ENCODE peak calls at places on chromosome 17, in six cellular contexts. One of them, this sample, is unnamed.

GRCh38 chr17:28744104-28744801 is 442 bp downstream of the TRAF4 start:
- DNase-seq in AG20443: peak
- DNase-seq in iris pigment epithelial cell: no peak
- DNase-seq in stimulated activated CD4-positive, alpha-beta T cell treated with anti-CD3 and anti-CD28 coated beads, Interleukin-2, amount 100 ng/mL, for 24 hours: peak
- DNase-seq in activated CD4-positive, alpha-beta T cell treated with anti-CD3 and anti-CD28 coated beads for 4 hours: peak
- DNase-seq in T-helper 2 cell: peak
- DNase-seq in this sample: peak

GRCh38 chr17:7887038-7887481 is 1.5 kb upstream of the CHD3 start:
- DNase-seq in AG20443: no peak
- DNase-seq in iris pigment epithelial cell: no peak
- DNase-seq in stimulated activated CD4-positive, alpha-beta T cell treated with anti-CD3 and anti-CD28 coated beads, Interleukin-2, amount 100 ng/mL, for 24 hours: no peak
- DNase-seq in activated CD4-positive, alpha-beta T cell treated with anti-CD3 and anti-CD28 coated beads for 4 hours: no peak
- DNase-seq in T-helper 2 cell: no peak
- DNase-seq in this sample: no peak

GRCh38 chr17:38560503-38561318 is 45.0 kb downstream of the SRCIN1 start:
- DNase-seq in AG20443: peak
- DNase-seq in iris pigment epithelial cell: peak
- DNase-seq in stimulated activated CD4-positive, alpha-beta T cell treated with anti-CD3 and anti-CD28 coated beads, Interleukin-2, amount 100 ng/mL, for 24 hours: no peak
- DNase-seq in activated CD4-positive, alpha-beta T cell treated with anti-CD3 and anti-CD28 coated beads for 4 hours: no peak
- DNase-seq in T-helper 2 cell: peak
- DNase-seq in this sample: no peak

GRCh38 chr17:343875-344752 is 8.5 kb downstream of the RPH3AL start:
- DNase-seq in AG20443: no peak
- DNase-seq in iris pigment epithelial cell: no peak
- DNase-seq in stimulated activated CD4-positive, alpha-beta T cell treated with anti-CD3 and anti-CD28 coated beads, Interleukin-2, amount 100 ng/mL, for 24 hours: no peak
- DNase-seq in activated CD4-positive, alpha-beta T cell treated with anti-CD3 and anti-CD28 coated beads for 4 hours: no peak
- DNase-seq in T-helper 2 cell: no peak
- DNase-seq in this sample: no peak

GRCh38 chr17:55462711-55463110 is 41.1 kb upstream of the MMD start:
- DNase-seq in AG20443: no peak
- DNase-seq in iris pigment epithelial cell: peak
- DNase-seq in stimulated activated CD4-positive, alpha-beta T cell treated with anti-CD3 and anti-CD28 coated beads, Interleukin-2, amount 100 ng/mL, for 24 hours: no peak
- DNase-seq in activated CD4-positive, alpha-beta T cell treated with anti-CD3 and anti-CD28 coated beads for 4 hours: no peak
- DNase-seq in T-helper 2 cell: no peak
- DNase-seq in this sample: no peak

GRCh38 chr17:78659546-78659945 is 82.3 kb upstream of the DNAH17 start:
- DNase-seq in AG20443: no peak
- DNase-seq in iris pigment epithelial cell: no peak
- DNase-seq in stimulated activated CD4-positive, alpha-beta T cell treated with anti-CD3 and anti-CD28 coated beads, Interleukin-2, amount 100 ng/mL, for 24 hours: no peak
- DNase-seq in activated CD4-positive, alpha-beta T cell treated with anti-CD3 and anti-CD28 coated beads for 4 hours: no peak
- DNase-seq in T-helper 2 cell: no peak
- DNase-seq in this sample: no peak

GRCh38 chr17:60326702-60327101 is 65.2 kb downstream of the USP32 start:
- DNase-seq in AG20443: no peak
- DNase-seq in iris pigment epithelial cell: no peak
- DNase-seq in stimulated activated CD4-positive, alpha-beta T cell treated with anti-CD3 and anti-CD28 coated beads, Interleukin-2, amount 100 ng/mL, for 24 hours: no peak
- DNase-seq in activated CD4-positive, alpha-beta T cell treated with anti-CD3 and anti-CD28 coated beads for 4 hours: no peak
- DNase-seq in T-helper 2 cell: no peak
- DNase-seq in this sample: no peak

GRCh38 chr17:17033466-17033865 is 8.8 kb upstream of the MPRIP start:
- DNase-seq in AG20443: no peak
- DNase-seq in iris pigment epithelial cell: no peak
- DNase-seq in stimulated activated CD4-positive, alpha-beta T cell treated with anti-CD3 and anti-CD28 coated beads, Interleukin-2, amount 100 ng/mL, for 24 hours: no peak
- DNase-seq in activated CD4-positive, alpha-beta T cell treated with anti-CD3 and anti-CD28 coated beads for 4 hours: no peak
- DNase-seq in T-helper 2 cell: no peak
- DNase-seq in this sample: no peak

GRCh38 chr17:8391711-8392110 is 5.9 kb downstream of the RNF222 start:
- DNase-seq in AG20443: peak
- DNase-seq in iris pigment epithelial cell: no peak
- DNase-seq in stimulated activated CD4-positive, alpha-beta T cell treated with anti-CD3 and anti-CD28 coated beads, Interleukin-2, amount 100 ng/mL, for 24 hours: no peak
- DNase-seq in activated CD4-positive, alpha-beta T cell treated with anti-CD3 and anti-CD28 coated beads for 4 hours: no peak
- DNase-seq in T-helper 2 cell: no peak
- DNase-seq in this sample: no peak

GRCh38 chr17:62179525-62180161 is 114.6 kb upstream of the MED13 start:
- DNase-seq in AG20443: no peak
- DNase-seq in iris pigment epithelial cell: peak
- DNase-seq in stimulated activated CD4-positive, alpha-beta T cell treated with anti-CD3 and anti-CD28 coated beads, Interleukin-2, amount 100 ng/mL, for 24 hours: no peak
- DNase-seq in activated CD4-positive, alpha-beta T cell treated with anti-CD3 and anti-CD28 coated beads for 4 hours: no peak
- DNase-seq in T-helper 2 cell: no peak
- DNase-seq in this sample: no peak

GRCh38 chr17:32720671-32721070 is 156.3 kb downstream of the MYO1D start:
- DNase-seq in AG20443: no peak
- DNase-seq in iris pigment epithelial cell: no peak
- DNase-seq in stimulated activated CD4-positive, alpha-beta T cell treated with anti-CD3 and anti-CD28 coated beads, Interleukin-2, amount 100 ng/mL, for 24 hours: no peak
- DNase-seq in activated CD4-positive, alpha-beta T cell treated with anti-CD3 and anti-CD28 coated beads for 4 hours: no peak
- DNase-seq in T-helper 2 cell: no peak
- DNase-seq in this sample: no peak

GRCh38 chr17:33202011-33202410 is 91.1 kb downstream of the ASIC2 start:
- DNase-seq in AG20443: no peak
- DNase-seq in iris pigment epithelial cell: no peak
- DNase-seq in stimulated activated CD4-positive, alpha-beta T cell treated with anti-CD3 and anti-CD28 coated beads, Interleukin-2, amount 100 ng/mL, for 24 hours: no peak
- DNase-seq in activated CD4-positive, alpha-beta T cell treated with anti-CD3 and anti-CD28 coated beads for 4 hours: no peak
- DNase-seq in T-helper 2 cell: no peak
- DNase-seq in this sample: no peak

GRCh38 chr17:6126768-6127167 is 56.6 kb downstream of the WSCD1 start:
- DNase-seq in AG20443: no peak
- DNase-seq in iris pigment epithelial cell: no peak
- DNase-seq in stimulated activated CD4-positive, alpha-beta T cell treated with anti-CD3 and anti-CD28 coated beads, Interleukin-2, amount 100 ng/mL, for 24 hours: no peak
- DNase-seq in activated CD4-positive, alpha-beta T cell treated with anti-CD3 and anti-CD28 coated beads for 4 hours: no peak
- DNase-seq in T-helper 2 cell: no peak
- DNase-seq in this sample: no peak

GRCh38 chr17:56289321-56289720 is 136.0 kb downstream of the ANKFN1 start:
- DNase-seq in AG20443: peak
- DNase-seq in iris pigment epithelial cell: no peak
- DNase-seq in stimulated activated CD4-positive, alpha-beta T cell treated with anti-CD3 and anti-CD28 coated beads, Interleukin-2, amount 100 ng/mL, for 24 hours: no peak
- DNase-seq in activated CD4-positive, alpha-beta T cell treated with anti-CD3 and anti-CD28 coated beads for 4 hours: no peak
- DNase-seq in T-helper 2 cell: no peak
- DNase-seq in this sample: no peak

GRCh38 chr17:83079340-83079747 is at the start of gene METRNL:
- DNase-seq in AG20443: peak
- DNase-seq in iris pigment epithelial cell: peak
- DNase-seq in stimulated activated CD4-positive, alpha-beta T cell treated with anti-CD3 and anti-CD28 coated beads, Interleukin-2, amount 100 ng/mL, for 24 hours: peak
- DNase-seq in activated CD4-positive, alpha-beta T cell treated with anti-CD3 and anti-CD28 coated beads for 4 hours: peak
- DNase-seq in T-helper 2 cell: peak
- DNase-seq in this sample: peak

GRCh38 chr17:40448213-40448638 is 5.0 kb downstream of the IGFBP4 start:
- DNase-seq in AG20443: no peak
- DNase-seq in iris pigment epithelial cell: no peak
- DNase-seq in stimulated activated CD4-positive, alpha-beta T cell treated with anti-CD3 and anti-CD28 coated beads, Interleukin-2, amount 100 ng/mL, for 24 hours: no peak
- DNase-seq in activated CD4-positive, alpha-beta T cell treated with anti-CD3 and anti-CD28 coated beads for 4 hours: no peak
- DNase-seq in T-helper 2 cell: no peak
- DNase-seq in this sample: no peak

GRCh38 chr17:58388302-58389190 is 28.8 kb downstream of the RNF43 start:
- DNase-seq in AG20443: no peak
- DNase-seq in iris pigment epithelial cell: peak
- DNase-seq in stimulated activated CD4-positive, alpha-beta T cell treated with anti-CD3 and anti-CD28 coated beads, Interleukin-2, amount 100 ng/mL, for 24 hours: no peak
- DNase-seq in activated CD4-positive, alpha-beta T cell treated with anti-CD3 and anti-CD28 coated beads for 4 hours: no peak
- DNase-seq in T-helper 2 cell: peak
- DNase-seq in this sample: no peak

GRCh38 chr17:80882323-80882722 is 109.3 kb upstream of the CHMP6 start:
- DNase-seq in AG20443: no peak
- DNase-seq in iris pigment epithelial cell: no peak
- DNase-seq in stimulated activated CD4-positive, alpha-beta T cell treated with anti-CD3 and anti-CD28 coated beads, Interleukin-2, amount 100 ng/mL, for 24 hours: no peak
- DNase-seq in activated CD4-positive, alpha-beta T cell treated with anti-CD3 and anti-CD28 coated beads for 4 hours: no peak
- DNase-seq in T-helper 2 cell: no peak
- DNase-seq in this sample: no peak

GRCh38 chr17:64998436-64999190 is 57.9 kb downstream of the GNA13 start:
- DNase-seq in AG20443: no peak
- DNase-seq in iris pigment epithelial cell: no peak
- DNase-seq in stimulated activated CD4-positive, alpha-beta T cell treated with anti-CD3 and anti-CD28 coated beads, Interleukin-2, amount 100 ng/mL, for 24 hours: no peak
- DNase-seq in activated CD4-positive, alpha-beta T cell treated with anti-CD3 and anti-CD28 coated beads for 4 hours: no peak
- DNase-seq in T-helper 2 cell: no peak
- DNase-seq in this sample: no peak

GRCh38 chr17:70716551-70716950 is 547.2 kb downstream of the KCNJ2 start:
- DNase-seq in AG20443: no peak
- DNase-seq in iris pigment epithelial cell: no peak
- DNase-seq in stimulated activated CD4-positive, alpha-beta T cell treated with anti-CD3 and anti-CD28 coated beads, Interleukin-2, amount 100 ng/mL, for 24 hours: no peak
- DNase-seq in activated CD4-positive, alpha-beta T cell treated with anti-CD3 and anti-CD28 coated beads for 4 hours: no peak
- DNase-seq in T-helper 2 cell: no peak
- DNase-seq in this sample: no peak

GRCh38 chr17:47806026-47806912 is 15.3 kb downstream of the OSBPL7 start:
- DNase-seq in AG20443: no peak
- DNase-seq in iris pigment epithelial cell: no peak
- DNase-seq in stimulated activated CD4-positive, alpha-beta T cell treated with anti-CD3 and anti-CD28 coated beads, Interleukin-2, amount 100 ng/mL, for 24 hours: no peak
- DNase-seq in activated CD4-positive, alpha-beta T cell treated with anti-CD3 and anti-CD28 coated beads for 4 hours: no peak
- DNase-seq in T-helper 2 cell: no peak
- DNase-seq in this sample: no peak

GRCh38 chr17:67015001-67015400 is 29.4 kb upstream of the CACNG1 start:
- DNase-seq in AG20443: no peak
- DNase-seq in iris pigment epithelial cell: no peak
- DNase-seq in stimulated activated CD4-positive, alpha-beta T cell treated with anti-CD3 and anti-CD28 coated beads, Interleukin-2, amount 100 ng/mL, for 24 hours: no peak
- DNase-seq in activated CD4-positive, alpha-beta T cell treated with anti-CD3 and anti-CD28 coated beads for 4 hours: no peak
- DNase-seq in T-helper 2 cell: no peak
- DNase-seq in this sample: no peak

GRCh38 chr17:83115832-83116231 is 36.4 kb downstream of the METRNL start:
- DNase-seq in AG20443: no peak
- DNase-seq in iris pigment epithelial cell: no peak
- DNase-seq in stimulated activated CD4-positive, alpha-beta T cell treated with anti-CD3 and anti-CD28 coated beads, Interleukin-2, amount 100 ng/mL, for 24 hours: no peak
- DNase-seq in activated CD4-positive, alpha-beta T cell treated with anti-CD3 and anti-CD28 coated beads for 4 hours: no peak
- DNase-seq in T-helper 2 cell: no peak
- DNase-seq in this sample: no peak

GRCh38 chr17:4735825-4736651 is 3.6 kb upstream of the ZMYND15 start:
- DNase-seq in AG20443: no peak
- DNase-seq in iris pigment epithelial cell: peak
- DNase-seq in stimulated activated CD4-positive, alpha-beta T cell treated with anti-CD3 and anti-CD28 coated beads, Interleukin-2, amount 100 ng/mL, for 24 hours: no peak
- DNase-seq in activated CD4-positive, alpha-beta T cell treated with anti-CD3 and anti-CD28 coated beads for 4 hours: no peak
- DNase-seq in T-helper 2 cell: no peak
- DNase-seq in this sample: no peak

GRCh38 chr17:39943702-39944392 is 16.3 kb downstream of the LRRC3C start:
- DNase-seq in AG20443: no peak
- DNase-seq in iris pigment epithelial cell: no peak
- DNase-seq in stimulated activated CD4-positive, alpha-beta T cell treated with anti-CD3 and anti-CD28 coated beads, Interleukin-2, amount 100 ng/mL, for 24 hours: no peak
- DNase-seq in activated CD4-positive, alpha-beta T cell treated with anti-CD3 and anti-CD28 coated beads for 4 hours: no peak
- DNase-seq in T-helper 2 cell: no peak
- DNase-seq in this sample: no peak

GRCh38 chr17:74682028-74682427 is 30.7 kb downstream of the CD300LF start:
- DNase-seq in AG20443: no peak
- DNase-seq in iris pigment epithelial cell: no peak
- DNase-seq in stimulated activated CD4-positive, alpha-beta T cell treated with anti-CD3 and anti-CD28 coated beads, Interleukin-2, amount 100 ng/mL, for 24 hours: no peak
- DNase-seq in activated CD4-positive, alpha-beta T cell treated with anti-CD3 and anti-CD28 coated beads for 4 hours: no peak
- DNase-seq in T-helper 2 cell: no peak
- DNase-seq in this sample: no peak

GRCh38 chr17:10616502-10617119 is 40.5 kb downstream of the MYH3 start:
- DNase-seq in AG20443: peak
- DNase-seq in iris pigment epithelial cell: peak
- DNase-seq in stimulated activated CD4-positive, alpha-beta T cell treated with anti-CD3 and anti-CD28 coated beads, Interleukin-2, amount 100 ng/mL, for 24 hours: peak
- DNase-seq in activated CD4-positive, alpha-beta T cell treated with anti-CD3 and anti-CD28 coated beads for 4 hours: peak
- DNase-seq in T-helper 2 cell: peak
- DNase-seq in this sample: peak

This sample was measured in activated CD4-positive, CD25-positive, alpha-beta regulatory T cell treated with anti-CD3 and anti-CD28 coated beads, Interleukin-2, amount 50 U/mL, for 72 hours.